ENCODE peak calls at places on chromosomes 11 and 22, in eight cellular contexts. Y is T-cell; G is stimulated activated CD4-positive, alpha-beta T cell treated with anti-CD3 and anti-CD28 coated beads, Interleukin-15, amount 100 ng/mL, for 24 hours; M is stimulated activated CD8-positive, alpha-beta memory T cell treated with anti-CD3 and anti-CD28 coated beads, Interleukin-4, amount 100 ng/mL, for 24 hours; J is stromal cell of bone marrow; L is posterior vena cava; Q is T follicular helper cell; B is kidney glomerular epithelial cell. C is an unnamed sample.

GRCh38 chr11:45664376-45665205 is 831 bp downstream of the CHST1 start:
- DNase-seq in Y (no peak), G (peak; percentile 15), M (no peak), J (no peak), L (peak; percentile 75), Q (no peak), B (no peak), C (peak; percentile 64)

GRCh38 chr11:125591659-125592304 is 870 bp upstream of the STT3A start:
- DNase-seq in Y (no peak), G (peak; percentile 36), M (peak; percentile 6), J (peak; percentile 21), L (no peak), Q (peak; percentile 9), B (peak; percentile 81), C (peak; percentile 78)

GRCh38 chr11:121895919-121896318 is 220.1 kb downstream of the BLID start:
- DNase-seq in Y (no peak), G (no peak), M (no peak), J (peak; percentile 50), L (no peak), Q (no peak), B (no peak), C (no peak)

GRCh38 chr22:38707346-38707745 is 1.6 kb downstream of the GTPBP1 start:
- DNase-seq in Y (no peak), G (no peak), M (no peak), J (no peak), L (no peak), Q (no peak), B (no peak), C (no peak)

GRCh38 chr11:65593518-65594414 is 1.8 kb downstream of the KCNK7 start:
- DNase-seq in Y (no peak), G (peak; percentile 60), M (no peak), J (no peak), L (peak; percentile 83), Q (no peak), B (no peak), C (peak; percentile 75)

GRCh38 chr11:25970726-25971508 is 361.0 kb upstream of the ANO3 start:
- DNase-seq in Y (no peak), G (no peak), M (no peak), J (no peak), L (no peak), Q (no peak), B (no peak), C (no peak)

GRCh38 chr11:99952816-99953215 is 734.3 kb upstream of the ARHGAP42 start:
- DNase-seq in Y (no peak), G (no peak), M (no peak), J (no peak), L (no peak), Q (no peak), B (peak; percentile 89), C (no peak)

GRCh38 chr22:43262990-43263644 is 76.2 kb upstream of the TTLL12 start:
- DNase-seq in Y (peak; percentile 15), G (peak; percentile 41), M (peak; percentile 24), J (no peak), L (no peak), Q (no peak), B (no peak), C (no peak)

GRCh38 chr22:42190274-42190673 is 59.7 kb upstream of the CYP2D6 start:
- DNase-seq in Y (no peak), G (no peak), M (no peak), J (no peak), L (no peak), Q (no peak), B (no peak), C (no peak)

GRCh38 chr11:96741068-96741467 is 351.3 kb downstream of the JRKL start:
- DNase-seq in Y (no peak), G (no peak), M (no peak), J (peak; percentile 13), L (no peak), Q (no peak), B (no peak), C (no peak)

C was measured in sigmoid colon.